ENCODE peak calls at places on chromosomes 5 and 9, in ten cellular contexts. One of them, this sample, is unnamed.

GRCh38 chr5:167050568-167051214 is 1240.8 kb upstream of the WWC1 start:
- DNase-seq in mammary epithelial cell: no peak
- DNase-seq in astrocyte of the spinal cord: no peak
- DNase-seq in cardiac fibroblast: peak; percentile 74
- DNase-seq in HCT116: no peak
- DNase-seq in GM06990: no peak
- DNase-seq in colonic mucosa: no peak
- DNase-seq in BE2C: peak; percentile 8
- DNase-seq in psoas muscle: no peak
- DNase-seq in ovary: no peak
- DNase-seq in this sample: no peak

GRCh38 chr9:100437860-100438805 is 11.2 kb downstream of the MSANTD3 start:
- DNase-seq in BE2C: peak; percentile 79
- DNase-seq in mammary epithelial cell: peak; percentile 62
- DNase-seq in astrocyte of the spinal cord: peak; percentile 79
- DNase-seq in HCT116: peak; percentile 59
- DNase-seq in GM06990: peak; percentile 9
- DNase-seq in psoas muscle: peak; percentile 53
- DNase-seq in colonic mucosa: peak; percentile 84
- DNase-seq in ovary: peak; percentile 73
- DNase-seq in cardiac fibroblast: peak; percentile 84
- DNase-seq in this sample: peak; percentile 70

GRCh38 chr9:133518706-133519105 is 6.1 kb downstream of the MYMK start:
- DNase-seq in cardiac fibroblast: no peak
- DNase-seq in ovary: peak; percentile 23
- DNase-seq in GM06990: no peak
- DNase-seq in HCT116: no peak
- DNase-seq in colonic mucosa: no peak
- DNase-seq in astrocyte of the spinal cord: no peak
- DNase-seq in mammary epithelial cell: no peak
- DNase-seq in BE2C: no peak
- DNase-seq in psoas muscle: no peak
- DNase-seq in this sample: no peak

GRCh38 chr9:137453643-137454081 is 5.5 kb downstream of the NSMF start:
- DNase-seq in colonic mucosa: peak; percentile 88
- DNase-seq in mammary epithelial cell: no peak
- DNase-seq in GM06990: peak; percentile 61
- DNase-seq in BE2C: peak; percentile 85
- DNase-seq in HCT116: no peak
- DNase-seq in ovary: peak; percentile 81
- DNase-seq in cardiac fibroblast: peak; percentile 85
- DNase-seq in astrocyte of the spinal cord: peak; percentile 64
- DNase-seq in psoas muscle: peak; percentile 73
- DNase-seq in this sample: no peak

GRCh38 chr9:90985631-90986030 is 184.0 kb downstream of the SYK start:
- DNase-seq in mammary epithelial cell: peak; percentile 96
- DNase-seq in BE2C: no peak
- DNase-seq in colonic mucosa: no peak
- DNase-seq in psoas muscle: no peak
- DNase-seq in astrocyte of the spinal cord: no peak
- DNase-seq in GM06990: no peak
- DNase-seq in cardiac fibroblast: no peak
- DNase-seq in HCT116: no peak
- DNase-seq in ovary: no peak
- DNase-seq in this sample: no peak

GRCh38 chr9:14221558-14221957 is 92.4 kb downstream of the NFIB start:
- DNase-seq in cardiac fibroblast: peak; percentile 91
- DNase-seq in HCT116: peak; percentile 21
- DNase-seq in colonic mucosa: no peak
- DNase-seq in GM06990: no peak
- DNase-seq in astrocyte of the spinal cord: peak; percentile 78
- DNase-seq in mammary epithelial cell: peak; percentile 70
- DNase-seq in BE2C: no peak
- DNase-seq in ovary: no peak
- DNase-seq in psoas muscle: no peak
- DNase-seq in this sample: peak; percentile 30

GRCh38 chr9:14722391-14723035 is at the start of gene CER1:
- DNase-seq in HCT116: no peak
- DNase-seq in cardiac fibroblast: no peak
- DNase-seq in astrocyte of the spinal cord: no peak
- DNase-seq in mammary epithelial cell: no peak
- DNase-seq in GM06990: no peak
- DNase-seq in colonic mucosa: no peak
- DNase-seq in psoas muscle: no peak
- DNase-seq in BE2C: no peak
- DNase-seq in ovary: no peak
- DNase-seq in this sample: no peak

GRCh38 chr9:109449036-109449798 is 48.9 kb downstream of the PTPN3 start:
- DNase-seq in HCT116: no peak
- DNase-seq in mammary epithelial cell: peak; percentile 90
- DNase-seq in psoas muscle: no peak
- DNase-seq in BE2C: no peak
- DNase-seq in astrocyte of the spinal cord: no peak
- DNase-seq in GM06990: no peak
- DNase-seq in cardiac fibroblast: no peak
- DNase-seq in colonic mucosa: no peak
- DNase-seq in ovary: no peak
- DNase-seq in this sample: no peak

GRCh38 chr5:112143684-112144083 is 275.4 kb downstream of the EPB41L4A start:
- DNase-seq in cardiac fibroblast: peak; percentile 25
- DNase-seq in HCT116: no peak
- DNase-seq in ovary: no peak
- DNase-seq in mammary epithelial cell: no peak
- DNase-seq in GM06990: no peak
- DNase-seq in BE2C: no peak
- DNase-seq in psoas muscle: no peak
- DNase-seq in astrocyte of the spinal cord: peak; percentile 48
- DNase-seq in colonic mucosa: no peak
- DNase-seq in this sample: no peak

GRCh38 chr9:96621619-96622018 is 2.0 kb upstream of the CDC14B start:
- DNase-seq in astrocyte of the spinal cord: no peak
- DNase-seq in GM06990: no peak
- DNase-seq in mammary epithelial cell: no peak
- DNase-seq in HCT116: no peak
- DNase-seq in cardiac fibroblast: peak; percentile 43
- DNase-seq in psoas muscle: no peak
- DNase-seq in BE2C: no peak
- DNase-seq in ovary: no peak
- DNase-seq in colonic mucosa: no peak
- DNase-seq in this sample: no peak

GRCh38 chr5:130708744-130709143 is 456.3 kb downstream of the HINT1 start:
- DNase-seq in BE2C: no peak
- DNase-seq in ovary: no peak
- DNase-seq in mammary epithelial cell: no peak
- DNase-seq in colonic mucosa: no peak
- DNase-seq in cardiac fibroblast: peak; percentile 29
- DNase-seq in psoas muscle: no peak
- DNase-seq in HCT116: no peak
- DNase-seq in astrocyte of the spinal cord: peak; percentile 17
- DNase-seq in GM06990: no peak
- DNase-seq in this sample: no peak

GRCh38 chr5:9594913-9595312 is 35.2 kb downstream of the TAS2R1 start:
- DNase-seq in cardiac fibroblast: no peak
- DNase-seq in ovary: no peak
- DNase-seq in mammary epithelial cell: no peak
- DNase-seq in GM06990: no peak
- DNase-seq in BE2C: no peak
- DNase-seq in psoas muscle: no peak
- DNase-seq in astrocyte of the spinal cord: no peak
- DNase-seq in colonic mucosa: no peak
- DNase-seq in HCT116: no peak
- DNase-seq in this sample: no peak

GRCh38 chr5:80246995-80247729 is 8.7 kb downstream of the SERINC5 start:
- DNase-seq in BE2C: peak; percentile 67
- DNase-seq in ovary: no peak
- DNase-seq in astrocyte of the spinal cord: peak; percentile 91
- DNase-seq in cardiac fibroblast: peak; percentile 90
- DNase-seq in GM06990: peak; percentile 4
- DNase-seq in HCT116: peak; percentile 83
- DNase-seq in colonic mucosa: peak; percentile 78
- DNase-seq in psoas muscle: peak; percentile 43
- DNase-seq in mammary epithelial cell: peak; percentile 99
- DNase-seq in this sample: peak; percentile 79

GRCh38 chr9:134049236-134049635 is 18.6 kb downstream of the BRD3 start:
- DNase-seq in colonic mucosa: no peak
- DNase-seq in BE2C: no peak
- DNase-seq in mammary epithelial cell: no peak
- DNase-seq in ovary: no peak
- DNase-seq in HCT116: no peak
- DNase-seq in cardiac fibroblast: no peak
- DNase-seq in astrocyte of the spinal cord: no peak
- DNase-seq in GM06990: no peak
- DNase-seq in psoas muscle: peak; percentile 77
- DNase-seq in this sample: no peak

GRCh38 chr5:138579517-138579863 is 4.3 kb upstream of the HSPA9 start:
- DNase-seq in astrocyte of the spinal cord: no peak
- DNase-seq in psoas muscle: no peak
- DNase-seq in BE2C: no peak
- DNase-seq in colonic mucosa: no peak
- DNase-seq in ovary: no peak
- DNase-seq in cardiac fibroblast: no peak
- DNase-seq in HCT116: no peak
- DNase-seq in GM06990: no peak
- DNase-seq in mammary epithelial cell: no peak
- DNase-seq in this sample: no peak

GRCh38 chr5:172642926-172643325 is 1.9 kb downstream of the NEURL1B start:
- DNase-seq in astrocyte of the spinal cord: no peak
- DNase-seq in colonic mucosa: no peak
- DNase-seq in psoas muscle: no peak
- DNase-seq in BE2C: no peak
- DNase-seq in GM06990: no peak
- DNase-seq in cardiac fibroblast: no peak
- DNase-seq in ovary: no peak
- DNase-seq in HCT116: no peak
- DNase-seq in mammary epithelial cell: no peak
- DNase-seq in this sample: no peak

GRCh38 chr9:115024925-115025535 is 92.9 kb downstream of the TNC start:
- DNase-seq in cardiac fibroblast: no peak
- DNase-seq in colonic mucosa: no peak
- DNase-seq in ovary: no peak
- DNase-seq in astrocyte of the spinal cord: no peak
- DNase-seq in psoas muscle: no peak
- DNase-seq in mammary epithelial cell: no peak
- DNase-seq in GM06990: no peak
- DNase-seq in BE2C: no peak
- DNase-seq in HCT116: no peak
- DNase-seq in this sample: no peak

GRCh38 chr9:2559212-2560152 is 62.1 kb upstream of the VLDLR start:
- DNase-seq in GM06990: no peak
- DNase-seq in ovary: peak; percentile 91
- DNase-seq in psoas muscle: peak; percentile 71
- DNase-seq in BE2C: peak; percentile 68
- DNase-seq in astrocyte of the spinal cord: peak; percentile 93
- DNase-seq in colonic mucosa: peak; percentile 50
- DNase-seq in HCT116: no peak
- DNase-seq in cardiac fibroblast: peak; percentile 98
- DNase-seq in mammary epithelial cell: peak; percentile 84
- DNase-seq in this sample: peak; percentile 39

GRCh38 chr9:69016366-69017096 is 2.6 kb upstream of the PRKACG start:
- DNase-seq in colonic mucosa: no peak
- DNase-seq in ovary: no peak
- DNase-seq in astrocyte of the spinal cord: no peak
- DNase-seq in mammary epithelial cell: no peak
- DNase-seq in HCT116: no peak
- DNase-seq in BE2C: no peak
- DNase-seq in cardiac fibroblast: no peak
- DNase-seq in psoas muscle: no peak
- DNase-seq in GM06990: no peak
- DNase-seq in this sample: no peak
- TF ChIP-seq CTCF in colonic mucosa: no peak
- TF ChIP-seq CTCF in ovary: no peak
- TF ChIP-seq CTCF in astrocyte of the spinal cord: no peak
- TF ChIP-seq CTCF in mammary epithelial cell: no peak
- TF ChIP-seq CTCF in HCT116: no peak
- TF ChIP-seq CTCF in BE2C: no peak
- TF ChIP-seq CTCF in cardiac fibroblast: no peak
- TF ChIP-seq CTCF in psoas muscle: no peak
- TF ChIP-seq CTCF in GM06990: no peak
- TF ChIP-seq CTCF in this sample: no peak

DNA sequence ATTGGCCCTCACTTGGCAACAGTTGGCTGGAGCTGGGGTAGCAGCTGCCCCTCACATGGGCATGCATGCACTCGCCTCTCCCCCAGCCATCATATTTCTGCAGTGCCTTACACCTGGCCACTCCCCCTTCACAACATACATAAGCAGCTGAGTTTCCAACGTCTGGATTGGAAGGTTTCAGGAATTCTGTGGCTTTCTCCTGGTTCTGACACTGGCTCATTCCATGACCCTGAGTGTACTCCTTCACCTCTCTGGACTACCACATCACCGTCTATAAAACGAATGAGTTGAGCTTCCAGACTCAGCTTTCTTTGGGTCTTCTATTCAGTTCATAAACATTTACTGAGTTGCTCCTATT is 84.3 kb downstream of the GALNT10 start:
- DNase-seq in colonic mucosa: no peak
- DNase-seq in astrocyte of the spinal cord: no peak
- DNase-seq in BE2C: no peak
- DNase-seq in ovary: no peak
- DNase-seq in mammary epithelial cell: peak; percentile 74
- DNase-seq in GM06990: no peak
- DNase-seq in HCT116: no peak
- DNase-seq in psoas muscle: no peak
- DNase-seq in cardiac fibroblast: no peak
- DNase-seq in this sample: no peak
- TF ChIP-seq CTCF in colonic mucosa: no peak
- TF ChIP-seq CTCF in astrocyte of the spinal cord: no peak
- TF ChIP-seq CTCF in BE2C: no peak
- TF ChIP-seq CTCF in ovary: no peak
- TF ChIP-seq CTCF in mammary epithelial cell: no peak
- TF ChIP-seq CTCF in GM06990: no peak
- TF ChIP-seq CTCF in HCT116: no peak
- TF ChIP-seq CTCF in psoas muscle: no peak
- TF ChIP-seq CTCF in cardiac fibroblast: no peak
- TF ChIP-seq CTCF in this sample: no peak

DNA sequence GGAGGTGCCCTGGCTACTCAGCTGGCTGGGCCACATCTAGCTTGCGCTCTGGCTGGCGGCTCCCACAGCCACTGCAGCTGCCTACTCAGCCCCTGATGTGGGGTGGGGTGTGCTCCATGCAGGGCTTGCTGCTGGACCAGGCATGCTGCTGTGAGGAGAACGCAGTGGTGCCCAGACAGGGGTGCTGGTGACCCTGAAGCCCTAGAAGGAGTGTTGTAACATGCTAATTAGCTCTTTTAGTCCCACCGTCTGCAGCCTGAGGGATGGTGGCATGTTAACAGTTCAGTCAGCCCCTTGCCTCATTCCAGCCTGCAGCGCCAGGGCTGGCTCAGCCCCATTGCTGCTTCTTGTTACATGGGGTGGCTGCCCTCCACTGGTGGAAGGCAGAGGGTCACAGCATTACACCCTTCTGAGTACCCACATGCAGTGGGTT is 642.3 kb downstream of the DMRTA1 start:
- DNase-seq in HCT116: no peak
- DNase-seq in cardiac fibroblast: no peak
- DNase-seq in ovary: no peak
- DNase-seq in psoas muscle: no peak
- DNase-seq in mammary epithelial cell: no peak
- DNase-seq in colonic mucosa: no peak
- DNase-seq in astrocyte of the spinal cord: no peak
- DNase-seq in GM06990: no peak
- DNase-seq in BE2C: no peak
- DNase-seq in this sample: peak; percentile 14
- TF ChIP-seq CTCF in HCT116: no peak
- TF ChIP-seq CTCF in cardiac fibroblast: no peak
- TF ChIP-seq CTCF in ovary: no peak
- TF ChIP-seq CTCF in psoas muscle: peak; percentile 11
- TF ChIP-seq CTCF in mammary epithelial cell: no peak
- TF ChIP-seq CTCF in colonic mucosa: no peak
- TF ChIP-seq CTCF in astrocyte of the spinal cord: no peak
- TF ChIP-seq CTCF in GM06990: no peak
- TF ChIP-seq CTCF in BE2C: no peak
- TF ChIP-seq CTCF in this sample: no peak

GRCh38 chr9:130156672-130157071 is 15.5 kb upstream of the NCS1 start:
- DNase-seq in BE2C: no peak
- DNase-seq in psoas muscle: no peak
- DNase-seq in GM06990: no peak
- DNase-seq in astrocyte of the spinal cord: no peak
- DNase-seq in cardiac fibroblast: no peak
- DNase-seq in HCT116: no peak
- DNase-seq in colonic mucosa: no peak
- DNase-seq in mammary epithelial cell: no peak
- DNase-seq in ovary: no peak
- DNase-seq in this sample: peak; percentile 41
- TF ChIP-seq CTCF in BE2C: peak; percentile 26
- TF ChIP-seq CTCF in psoas muscle: no peak
- TF ChIP-seq CTCF in GM06990: no peak
- TF ChIP-seq CTCF in astrocyte of the spinal cord: no peak
- TF ChIP-seq CTCF in cardiac fibroblast: no peak
- TF ChIP-seq CTCF in HCT116: peak; percentile 32
- TF ChIP-seq CTCF in colonic mucosa: no peak
- TF ChIP-seq CTCF in mammary epithelial cell: peak; percentile 2
- TF ChIP-seq CTCF in ovary: no peak
- TF ChIP-seq CTCF in this sample: no peak